ENCODE peak calls at places on chromosomes 2 and 18, in four cellular contexts. K is cardiac fibroblast; X is heart right ventricle; I is effector memory CD8-positive, alpha-beta T cell. E is an unnamed sample.

GRCh38 chr18:34122724-34123334 is 101.9 kb downstream of the NOL4 start:
- DNase-seq in X (no peak), I (no peak), K (peak), E (no peak)

GRCh38 chr2:207692206-207693065 is 19.0 kb upstream of the CCNYL1 start:
- DNase-seq in X (no peak), K (peak), I (peak), E (peak)

GRCh38 chr2:173860566-173860965 is 104.6 kb downstream of the SP3 start:
- DNase-seq in I (no peak), X (no peak), K (no peak), E (no peak)

GRCh38 chr2:216740557-216741222 is 45.3 kb upstream of the IGFBP5 start:
- DNase-seq in X (peak), K (peak), I (no peak), E (no peak)

GRCh38 chr2:18903750-18904149 is 314.4 kb upstream of the NT5C1B start:
- DNase-seq in I (no peak), X (no peak), K (no peak), E (no peak)

GRCh38 chr18:1292167-1292566 is 387.5 kb downstream of the ADCYAP1 start:
- DNase-seq in I (no peak), X (no peak), K (no peak), E (no peak)

GRCh38 chr2:101518470-101519172 is 43.7 kb upstream of the RFX8 start:
- DNase-seq in I (no peak), K (peak), X (peak), E (no peak)

GRCh38 chr18:56267334-56267733 is 371.1 kb downstream of the TXNL1 start:
- DNase-seq in K (no peak), I (no peak), X (peak), E (no peak)

GRCh38 chr2:144414324-144414845 is 105.5 kb downstream of the ZEB2 start:
- DNase-seq in I (no peak), X (no peak), K (peak), E (no peak)

GRCh38 chr2:134648547-134648946 is 70.3 kb downstream of the TMEM163 start:
- DNase-seq in K (no peak), I (no peak), X (no peak), E (no peak)

GRCh38 chr2:33426666-33427231 is 49.7 kb upstream of the RASGRP3 start:
- DNase-seq in K (peak), X (no peak), I (no peak), E (no peak)

GRCh38 chr2:45435316-45435715 is 175.8 kb downstream of the SRBD1 start:
- DNase-seq in I (no peak), K (peak), X (no peak), E (no peak)

GRCh38 chr2:80073134-80073561 is 231.4 kb downstream of the LRRTM1 start:
- DNase-seq in K (peak), X (no peak), I (no peak), E (no peak)

GRCh38 chr18:49562481-49563129 is 748 bp downstream of the LIPG start:
- DNase-seq in X (no peak), K (peak), I (no peak), E (no peak)

GRCh38 chr2:84022810-84023431 is 436.2 kb downstream of the SUCLG1 start:
- DNase-seq in X (no peak), I (no peak), K (peak), E (peak)

GRCh38 chr18:23761941-23762340 is 72.7 kb downstream of the LAMA3 start:
- DNase-seq in K (no peak), I (no peak), X (no peak), E (no peak)

E was measured in central memory CD4-positive, alpha-beta T cell.